ENCODE peak calls at places on chromosomes 1 and 21, in six cellular contexts. One of them, this sample, is unnamed.

GRCh38 chr1:91779603-91780021 is 106.3 kb downstream of the TGFBR3 start:
- DNase-seq in mesendoderm: no peak
- DNase-seq in mesenchymal stem cell: no peak
- DNase-seq in IMR-90: no peak
- DNase-seq in H1: no peak
- DNase-seq in neuronal stem cell: no peak
- DNase-seq in this sample: no peak

GRCh38 chr1:226276987-226277386 is 32.0 kb downstream of the LIN9 start:
- DNase-seq in neuronal stem cell: no peak
- DNase-seq in H1: no peak
- DNase-seq in IMR-90: no peak
- DNase-seq in mesenchymal stem cell: no peak
- DNase-seq in mesendoderm: no peak
- DNase-seq in this sample: no peak

GRCh38 chr1:44406761-44407429 is 1.8 kb downstream of the RNF220 start:
- DNase-seq in neuronal stem cell: peak
- DNase-seq in mesendoderm: peak
- DNase-seq in H1: no peak
- DNase-seq in mesenchymal stem cell: no peak
- DNase-seq in IMR-90: no peak
- DNase-seq in this sample: no peak

GRCh38 chr1:56435434-56436337 is 143.7 kb downstream of the PLPP3 start:
- DNase-seq in IMR-90: no peak
- DNase-seq in H1: no peak
- DNase-seq in neuronal stem cell: peak
- DNase-seq in mesenchymal stem cell: no peak
- DNase-seq in mesendoderm: peak
- DNase-seq in this sample: no peak

GRCh38 chr1:174637487-174637886 is 189.7 kb downstream of the GPR52 start:
- DNase-seq in IMR-90: no peak
- DNase-seq in neuronal stem cell: no peak
- DNase-seq in H1: no peak
- DNase-seq in mesenchymal stem cell: no peak
- DNase-seq in mesendoderm: no peak
- DNase-seq in this sample: no peak

GRCh38 chr1:212678456-212679410 is 20.9 kb downstream of the BATF3 start:
- DNase-seq in H1: no peak
- DNase-seq in mesendoderm: no peak
- DNase-seq in neuronal stem cell: no peak
- DNase-seq in mesenchymal stem cell: no peak
- DNase-seq in IMR-90: no peak
- DNase-seq in this sample: no peak

GRCh38 chr1:21270086-21270689 is 20.1 kb downstream of the ECE1 start:
- DNase-seq in IMR-90: peak
- DNase-seq in mesenchymal stem cell: peak
- DNase-seq in neuronal stem cell: peak
- DNase-seq in mesendoderm: peak
- DNase-seq in H1: peak
- DNase-seq in this sample: peak

GRCh38 chr21:45998871-45999580 is 17.5 kb downstream of the COL6A1 start:
- DNase-seq in mesendoderm: no peak
- DNase-seq in neuronal stem cell: no peak
- DNase-seq in IMR-90: no peak
- DNase-seq in mesenchymal stem cell: no peak
- DNase-seq in H1: no peak
- DNase-seq in this sample: no peak

GRCh38 chr1:150484861-150485260 is 2.4 kb upstream of the TARS2 start:
- DNase-seq in neuronal stem cell: no peak
- DNase-seq in mesenchymal stem cell: peak
- DNase-seq in mesendoderm: peak
- DNase-seq in IMR-90: peak
- DNase-seq in H1: no peak
- DNase-seq in this sample: no peak

GRCh38 chr1:176201568-176201967 is 5.5 kb downstream of the COP1 start:
- DNase-seq in IMR-90: no peak
- DNase-seq in mesenchymal stem cell: no peak
- DNase-seq in mesendoderm: no peak
- DNase-seq in H1: no peak
- DNase-seq in neuronal stem cell: no peak
- DNase-seq in this sample: no peak

GRCh38 chr1:82972841-82973553 is 1025.9 kb downstream of the TTLL7 start:
- DNase-seq in neuronal stem cell: no peak
- DNase-seq in mesenchymal stem cell: no peak
- DNase-seq in mesendoderm: no peak
- DNase-seq in H1: no peak
- DNase-seq in IMR-90: no peak
- DNase-seq in this sample: no peak

GRCh38 chr1:59290173-59290954 is 6.5 kb upstream of the FGGY start:
- DNase-seq in H1: peak
- DNase-seq in IMR-90: peak
- DNase-seq in neuronal stem cell: no peak
- DNase-seq in mesendoderm: peak
- DNase-seq in mesenchymal stem cell: peak
- DNase-seq in this sample: peak

GRCh38 chr1:35112668-35113067 is 33.5 kb downstream of the ZMYM1 start:
- DNase-seq in IMR-90: peak
- DNase-seq in mesenchymal stem cell: peak
- DNase-seq in H1: no peak
- DNase-seq in neuronal stem cell: no peak
- DNase-seq in mesendoderm: no peak
- DNase-seq in this sample: no peak

GRCh38 chr1:197797010-197797409 is 21.7 kb upstream of the DENND1B start:
- DNase-seq in H1: no peak
- DNase-seq in mesendoderm: no peak
- DNase-seq in IMR-90: no peak
- DNase-seq in mesenchymal stem cell: no peak
- DNase-seq in neuronal stem cell: no peak
- DNase-seq in this sample: no peak

GRCh38 chr1:184034761-184035379 is 2.7 kb downstream of the COLGALT2 start:
- DNase-seq in H1: no peak
- DNase-seq in neuronal stem cell: no peak
- DNase-seq in IMR-90: no peak
- DNase-seq in mesendoderm: no peak
- DNase-seq in mesenchymal stem cell: no peak
- DNase-seq in this sample: no peak

GRCh38 chr21:32248616-32249550 is 30.0 kb downstream of the MIS18A start:
- DNase-seq in H1: no peak
- DNase-seq in IMR-90: peak
- DNase-seq in neuronal stem cell: no peak
- DNase-seq in mesenchymal stem cell: no peak
- DNase-seq in mesendoderm: no peak
- DNase-seq in this sample: no peak

GRCh38 chr21:38925923-38926322 is 120.2 kb downstream of the ETS2 start:
- DNase-seq in IMR-90: peak
- DNase-seq in mesenchymal stem cell: peak
- DNase-seq in neuronal stem cell: no peak
- DNase-seq in mesendoderm: no peak
- DNase-seq in H1: no peak
- DNase-seq in this sample: no peak

GRCh38 chr21:45142469-45142868 is 68.1 kb downstream of the ADARB1 start:
- DNase-seq in neuronal stem cell: no peak
- DNase-seq in mesenchymal stem cell: peak
- DNase-seq in H1: no peak
- DNase-seq in mesendoderm: no peak
- DNase-seq in IMR-90: peak
- DNase-seq in this sample: no peak

GRCh38 chr1:205810448-205811157 is 2.4 kb downstream of the SLC41A1 start:
- DNase-seq in IMR-90: no peak
- DNase-seq in mesendoderm: peak
- DNase-seq in mesenchymal stem cell: peak
- DNase-seq in H1: no peak
- DNase-seq in neuronal stem cell: no peak
- DNase-seq in this sample: no peak

GRCh38 chr1:99659755-99660210 is 13.9 kb downstream of the PALMD start:
- DNase-seq in mesenchymal stem cell: peak
- DNase-seq in mesendoderm: peak
- DNase-seq in neuronal stem cell: no peak
- DNase-seq in IMR-90: peak
- DNase-seq in H1: no peak
- DNase-seq in this sample: peak

GRCh38 chr1:241934843-241935242 is 22.7 kb upstream of the BECN2 start:
- DNase-seq in H1: no peak
- DNase-seq in IMR-90: no peak
- DNase-seq in neuronal stem cell: no peak
- DNase-seq in mesenchymal stem cell: no peak
- DNase-seq in mesendoderm: no peak
- DNase-seq in this sample: no peak

GRCh38 chr1:78641558-78641957 is 8.1 kb upstream of the IFI44 start:
- DNase-seq in mesenchymal stem cell: no peak
- DNase-seq in H1: no peak
- DNase-seq in IMR-90: no peak
- DNase-seq in mesendoderm: no peak
- DNase-seq in neuronal stem cell: no peak
- DNase-seq in this sample: no peak

GRCh38 chr1:106831511-106831910 is 225.0 kb upstream of the PRMT6 start:
- DNase-seq in IMR-90: no peak
- DNase-seq in H1: no peak
- DNase-seq in mesendoderm: no peak
- DNase-seq in mesenchymal stem cell: no peak
- DNase-seq in neuronal stem cell: no peak
- DNase-seq in this sample: peak

GRCh38 chr1:223425550-223425949 is 32.3 kb downstream of the CCDC185 start:
- DNase-seq in mesendoderm: no peak
- DNase-seq in IMR-90: no peak
- DNase-seq in mesenchymal stem cell: no peak
- DNase-seq in H1: no peak
- DNase-seq in neuronal stem cell: no peak
- DNase-seq in this sample: no peak
- H3K23ac ChIP-seq in mesendoderm: no peak
- H3K23ac ChIP-seq in IMR-90: no peak
- H3K23ac ChIP-seq in mesenchymal stem cell: no peak
- H3K23ac ChIP-seq in H1: no peak
- H3K23ac ChIP-seq in neuronal stem cell: no peak
- H3K23ac ChIP-seq in this sample: no peak

GRCh38 chr1:182841368-182841988 is 2.3 kb downstream of the DHX9 start:
- DNase-seq in H1: no peak
- DNase-seq in mesenchymal stem cell: peak
- DNase-seq in IMR-90: peak
- DNase-seq in neuronal stem cell: no peak
- DNase-seq in mesendoderm: peak
- DNase-seq in this sample: no peak

GRCh38 chr1:182835811-182836210 is 3.3 kb upstream of the DHX9 start:
- DNase-seq in mesendoderm: peak
- DNase-seq in IMR-90: no peak
- DNase-seq in neuronal stem cell: no peak
- DNase-seq in mesenchymal stem cell: no peak
- DNase-seq in H1: no peak
- DNase-seq in this sample: no peak

GRCh38 chr1:182842265-182842664 is 3.1 kb downstream of the DHX9 start:
- DNase-seq in IMR-90: no peak
- DNase-seq in mesendoderm: no peak
- DNase-seq in neuronal stem cell: no peak
- DNase-seq in H1: no peak
- DNase-seq in mesenchymal stem cell: no peak
- DNase-seq in this sample: no peak

GRCh38 chr1:182845379-182845778 is 6.2 kb downstream of the DHX9 start:
- DNase-seq in H1: no peak
- DNase-seq in mesendoderm: no peak
- DNase-seq in neuronal stem cell: no peak
- DNase-seq in mesenchymal stem cell: no peak
- DNase-seq in IMR-90: no peak
- DNase-seq in this sample: no peak

DNA sequence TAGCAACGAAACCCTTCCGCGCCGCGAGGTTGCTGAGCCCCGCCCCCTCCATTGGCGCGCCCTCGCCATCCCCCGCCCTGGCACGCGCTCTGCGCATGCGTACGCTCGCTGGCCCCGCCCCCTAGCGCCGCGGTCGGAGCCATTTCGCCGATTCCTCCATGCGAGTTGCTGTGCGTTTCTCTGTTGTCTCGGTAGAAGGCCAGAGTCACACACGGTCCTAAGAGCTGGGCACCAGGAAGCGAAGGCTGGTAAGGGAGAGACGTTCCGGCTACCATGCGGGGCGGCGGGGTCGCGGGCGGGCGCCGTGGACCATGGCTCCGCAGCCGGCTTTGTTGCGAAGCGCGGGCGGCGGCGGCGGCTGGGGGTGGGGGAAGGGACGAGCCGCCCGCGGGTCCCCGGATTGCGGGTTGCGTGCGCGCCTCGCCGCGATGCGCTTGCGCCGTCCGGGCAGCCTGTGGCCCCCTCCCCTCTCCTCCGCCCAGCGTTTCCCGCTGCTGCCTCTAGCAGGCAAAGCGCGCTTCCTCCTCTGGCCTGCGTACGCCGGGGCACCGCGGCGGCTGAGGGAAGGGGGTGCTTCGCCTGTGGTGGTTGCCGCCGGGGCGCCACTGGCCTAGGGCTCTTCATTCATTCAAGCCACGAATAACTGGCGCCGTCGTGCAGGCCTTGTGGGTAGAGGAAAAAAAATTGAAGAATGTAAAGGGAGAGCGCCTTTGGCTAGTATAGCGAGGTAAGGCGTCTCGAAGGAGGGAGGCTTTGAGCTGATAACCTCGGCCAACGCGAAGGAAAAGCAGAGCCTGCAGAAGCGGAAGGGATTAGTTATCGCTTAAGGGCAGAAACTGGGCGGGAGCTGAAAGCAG is at the start of gene DHX9:
- DNase-seq in neuronal stem cell: peak
- DNase-seq in H1: peak
- DNase-seq in mesenchymal stem cell: peak
- DNase-seq in IMR-90: peak
- DNase-seq in mesendoderm: peak
- DNase-seq in this sample: peak
- H3K4ac ChIP-seq in neuronal stem cell: peak
- H3K4ac ChIP-seq in H1: peak
- H3K4ac ChIP-seq in mesenchymal stem cell: no peak
- H3K4ac ChIP-seq in IMR-90: peak
- H3K4ac ChIP-seq in mesendoderm: peak
- H3K4ac ChIP-seq in this sample: peak

GRCh38 chr1:92831762-92832536 is at the start of gene RPL5:
- DNase-seq in mesendoderm: peak
- DNase-seq in neuronal stem cell: peak
- DNase-seq in IMR-90: peak
- DNase-seq in H1: peak
- DNase-seq in mesenchymal stem cell: peak
- DNase-seq in this sample: peak

GRCh38 chr1:92833840-92834239 is 2.0 kb downstream of the RPL5 start:
- DNase-seq in IMR-90: no peak
- DNase-seq in neuronal stem cell: no peak
- DNase-seq in mesenchymal stem cell: no peak
- DNase-seq in mesendoderm: no peak
- DNase-seq in H1: no peak
- DNase-seq in this sample: no peak

GRCh38 chr1:92831368-92831761 is 475 bp upstream of the RPL5 start:
- DNase-seq in neuronal stem cell: no peak
- DNase-seq in IMR-90: no peak
- DNase-seq in mesendoderm: peak
- DNase-seq in mesenchymal stem cell: peak
- DNase-seq in H1: no peak
- DNase-seq in this sample: no peak

GRCh38 chr1:92834617-92835016 is 2.8 kb downstream of the RPL5 start:
- DNase-seq in IMR-90: no peak
- DNase-seq in H1: no peak
- DNase-seq in mesendoderm: no peak
- DNase-seq in mesenchymal stem cell: no peak
- DNase-seq in neuronal stem cell: no peak
- DNase-seq in this sample: no peak

GRCh38 chr1:92832537-92833160 is 809 bp downstream of the RPL5 start:
- DNase-seq in mesenchymal stem cell: no peak
- DNase-seq in H1: no peak
- DNase-seq in IMR-90: no peak
- DNase-seq in neuronal stem cell: no peak
- DNase-seq in mesendoderm: no peak
- DNase-seq in this sample: peak
- H3K23ac ChIP-seq in mesenchymal stem cell: peak
- H3K23ac ChIP-seq in H1: no peak
- H3K23ac ChIP-seq in IMR-90: peak
- H3K23ac ChIP-seq in neuronal stem cell: peak
- H3K23ac ChIP-seq in mesendoderm: peak
- H3K23ac ChIP-seq in this sample: peak

GRCh38 chr21:36751383-36751782 is 52.5 kb downstream of the SIM2 start:
- DNase-seq in H1: no peak
- DNase-seq in mesendoderm: peak
- DNase-seq in neuronal stem cell: no peak
- DNase-seq in mesenchymal stem cell: no peak
- DNase-seq in IMR-90: no peak
- DNase-seq in this sample: no peak
- H3K4ac ChIP-seq in H1: peak
- H3K4ac ChIP-seq in mesendoderm: no peak
- H3K4ac ChIP-seq in neuronal stem cell: peak
- H3K4ac ChIP-seq in mesenchymal stem cell: no peak
- H3K4ac ChIP-seq in IMR-90: peak
- H3K4ac ChIP-seq in this sample: no peak